ENCODE peak calls at places on chromosomes 3 and 15, in six cellular contexts. One of them, this sample, is unnamed. For H3K4me1, the result is how much of the 10 kb centered on the place peaks cover.

GRCh38 chr3:103002447-103002846 is 567.6 kb downstream of the ZPLD1 start:
- DNase-seq in left ventricle myocardium inferior: no peak
- DNase-seq in HepG2: no peak
- DNase-seq in uterus: no peak
- DNase-seq in lung: no peak
- DNase-seq in breast epithelium: no peak
- DNase-seq in this sample: peak

GRCh38 chr15:68278345-68279217 is 1.0 kb downstream of the FEM1B start:
- DNase-seq in left ventricle myocardium inferior: no peak
- DNase-seq in lung: no peak
- DNase-seq in HepG2: peak
- DNase-seq in breast epithelium: no peak
- DNase-seq in uterus: no peak
- DNase-seq in this sample: peak

GRCh38 chr15:51758645-51759044 is 7.2 kb downstream of the TMOD2 start:
- DNase-seq in left ventricle myocardium inferior: peak
- DNase-seq in uterus: peak
- DNase-seq in lung: no peak
- DNase-seq in HepG2: no peak
- DNase-seq in breast epithelium: no peak
- DNase-seq in this sample: peak

GRCh38 chr15:100252359-100252758 is 89.4 kb downstream of the ADAMTS17 start:
- DNase-seq in left ventricle myocardium inferior: no peak
- DNase-seq in HepG2: no peak
- DNase-seq in breast epithelium: no peak
- DNase-seq in uterus: no peak
- DNase-seq in lung: no peak
- DNase-seq in this sample: no peak

GRCh38 chr15:38471974-38472373 is 18.0 kb downstream of the FAM98B start:
- DNase-seq in HepG2: no peak
- DNase-seq in breast epithelium: no peak
- DNase-seq in left ventricle myocardium inferior: no peak
- DNase-seq in lung: no peak
- DNase-seq in uterus: no peak
- DNase-seq in this sample: no peak

GRCh38 chr3:132623646-132624045 is 26.6 kb downstream of the ACKR4 start:
- DNase-seq in left ventricle myocardium inferior: no peak
- DNase-seq in lung: no peak
- DNase-seq in breast epithelium: no peak
- DNase-seq in uterus: no peak
- DNase-seq in HepG2: no peak
- DNase-seq in this sample: no peak

GRCh38 chr3:72347819-72348319 is 500.4 kb downstream of the SHQ1 start:
- DNase-seq in HepG2: no peak
- DNase-seq in uterus: peak
- DNase-seq in breast epithelium: peak
- DNase-seq in left ventricle myocardium inferior: peak
- DNase-seq in lung: peak
- DNase-seq in this sample: peak

GRCh38 chr3:180138871-180139270 is 102.1 kb upstream of the PEX5L start:
- DNase-seq in left ventricle myocardium inferior: no peak
- DNase-seq in breast epithelium: no peak
- DNase-seq in lung: no peak
- DNase-seq in uterus: no peak
- DNase-seq in HepG2: no peak
- DNase-seq in this sample: no peak

GRCh38 chr15:60476713-60477112 is 2.2 kb downstream of the ICE2 start:
- DNase-seq in left ventricle myocardium inferior: no peak
- DNase-seq in uterus: no peak
- DNase-seq in lung: no peak
- DNase-seq in HepG2: peak
- DNase-seq in breast epithelium: no peak
- DNase-seq in this sample: peak

GRCh38 chr15:25568751-25569150 is 129.9 kb upstream of the UBE3A start:
- DNase-seq in left ventricle myocardium inferior: peak
- DNase-seq in breast epithelium: no peak
- DNase-seq in uterus: peak
- DNase-seq in lung: no peak
- DNase-seq in HepG2: no peak
- DNase-seq in this sample: peak

GRCh38 chr3:57043518-57043917 is 16.9 kb upstream of the SPATA12 start:
- DNase-seq in lung: no peak
- DNase-seq in uterus: no peak
- DNase-seq in left ventricle myocardium inferior: no peak
- DNase-seq in HepG2: no peak
- DNase-seq in breast epithelium: no peak
- DNase-seq in this sample: no peak

GRCh38 chr3:60752800-60753199 is 498.5 kb downstream of the FHIT start:
- DNase-seq in uterus: no peak
- DNase-seq in left ventricle myocardium inferior: no peak
- DNase-seq in lung: no peak
- DNase-seq in breast epithelium: no peak
- DNase-seq in HepG2: no peak
- DNase-seq in this sample: peak

GRCh38 chr3:73772599-73772998 is 147.9 kb upstream of the PDZRN3 start:
- DNase-seq in left ventricle myocardium inferior: no peak
- DNase-seq in HepG2: no peak
- DNase-seq in uterus: no peak
- DNase-seq in lung: no peak
- DNase-seq in breast epithelium: no peak
- DNase-seq in this sample: no peak

GRCh38 chr15:67300266-67300914 is 45.8 kb downstream of the IQCH start:
- DNase-seq in uterus: no peak
- DNase-seq in breast epithelium: no peak
- DNase-seq in lung: no peak
- DNase-seq in left ventricle myocardium inferior: no peak
- DNase-seq in HepG2: no peak
- DNase-seq in this sample: no peak

GRCh38 chr3:70800941-70801340 is 488.5 kb upstream of the MDFIC2 start:
- DNase-seq in lung: no peak
- DNase-seq in uterus: no peak
- DNase-seq in HepG2: no peak
- DNase-seq in left ventricle myocardium inferior: no peak
- DNase-seq in breast epithelium: no peak
- DNase-seq in this sample: no peak

GRCh38 chr15:74340139-74340538 is 27.3 kb downstream of the CYP11A1 start:
- DNase-seq in left ventricle myocardium inferior: no peak
- DNase-seq in lung: no peak
- DNase-seq in breast epithelium: no peak
- DNase-seq in HepG2: no peak
- DNase-seq in uterus: no peak
- DNase-seq in this sample: no peak

GRCh38 chr3:58532794-58533220 is 4.2 kb downstream of the ACOX2 start:
- DNase-seq in uterus: peak
- DNase-seq in lung: peak
- DNase-seq in HepG2: peak
- DNase-seq in breast epithelium: peak
- DNase-seq in left ventricle myocardium inferior: peak
- DNase-seq in this sample: peak

GRCh38 chr3:66195347-66195783 is 25.4 kb upstream of the SLC25A26 start:
- DNase-seq in lung: peak
- DNase-seq in HepG2: no peak
- DNase-seq in uterus: peak
- DNase-seq in left ventricle myocardium inferior: peak
- DNase-seq in breast epithelium: no peak
- DNase-seq in this sample: peak

GRCh38 chr3:57006048-57006709 is 54.3 kb upstream of the SPATA12 start:
- DNase-seq in uterus: no peak
- DNase-seq in breast epithelium: no peak
- DNase-seq in left ventricle myocardium inferior: no peak
- DNase-seq in HepG2: no peak
- DNase-seq in lung: no peak
- DNase-seq in this sample: no peak

GRCh38 chr3:153927107-153927506 is 194.1 kb upstream of the ARHGEF26 start:
- DNase-seq in HepG2: no peak
- DNase-seq in left ventricle myocardium inferior: no peak
- DNase-seq in uterus: no peak
- DNase-seq in lung: no peak
- DNase-seq in breast epithelium: no peak
- DNase-seq in this sample: peak

GRCh38 chr3:147903037-147903436 is 493.9 kb downstream of the ZIC1 start:
- DNase-seq in left ventricle myocardium inferior: no peak
- DNase-seq in HepG2: no peak
- DNase-seq in breast epithelium: no peak
- DNase-seq in uterus: no peak
- DNase-seq in lung: no peak
- DNase-seq in this sample: no peak

GRCh38 chr3:57557088-57557537 is 1.0 kb downstream of the PDE12 start:
- DNase-seq in uterus: no peak
- DNase-seq in breast epithelium: no peak
- DNase-seq in HepG2: peak
- DNase-seq in lung: peak
- DNase-seq in left ventricle myocardium inferior: no peak
- DNase-seq in this sample: peak

GRCh38 chr3:156643729-156644389 is 30.5 kb upstream of the TIPARP start:
- DNase-seq in HepG2: no peak
- DNase-seq in lung: no peak
- DNase-seq in uterus: no peak
- DNase-seq in left ventricle myocardium inferior: no peak
- DNase-seq in breast epithelium: no peak
- DNase-seq in this sample: peak

GRCh38 chr15:72800819-72801481 is 17.4 kb upstream of the ADPGK start:
- DNase-seq in breast epithelium: no peak
- DNase-seq in uterus: no peak
- DNase-seq in lung: no peak
- DNase-seq in HepG2: no peak
- DNase-seq in left ventricle myocardium inferior: no peak
- DNase-seq in this sample: no peak

GRCh38 chr15:74950078-74951000 is 6.2 kb downstream of the RPP25 start:
- DNase-seq in HepG2: peak
- DNase-seq in breast epithelium: peak
- DNase-seq in lung: peak
- DNase-seq in uterus: peak
- DNase-seq in left ventricle myocardium inferior: peak
- DNase-seq in this sample: peak

GRCh38 chr15:58148633-58149032 is 10.5 kb downstream of the AQP9 start:
- DNase-seq in HepG2: no peak
- DNase-seq in left ventricle myocardium inferior: no peak
- DNase-seq in lung: no peak
- DNase-seq in uterus: no peak
- DNase-seq in breast epithelium: no peak
- DNase-seq in this sample: no peak

GRCh38 chr3:165336786-165337185 is 140.6 kb upstream of the SLITRK3 start:
- DNase-seq in lung: no peak
- DNase-seq in left ventricle myocardium inferior: no peak
- DNase-seq in HepG2: no peak
- DNase-seq in uterus: no peak
- DNase-seq in breast epithelium: no peak
- DNase-seq in this sample: peak

DNA sequence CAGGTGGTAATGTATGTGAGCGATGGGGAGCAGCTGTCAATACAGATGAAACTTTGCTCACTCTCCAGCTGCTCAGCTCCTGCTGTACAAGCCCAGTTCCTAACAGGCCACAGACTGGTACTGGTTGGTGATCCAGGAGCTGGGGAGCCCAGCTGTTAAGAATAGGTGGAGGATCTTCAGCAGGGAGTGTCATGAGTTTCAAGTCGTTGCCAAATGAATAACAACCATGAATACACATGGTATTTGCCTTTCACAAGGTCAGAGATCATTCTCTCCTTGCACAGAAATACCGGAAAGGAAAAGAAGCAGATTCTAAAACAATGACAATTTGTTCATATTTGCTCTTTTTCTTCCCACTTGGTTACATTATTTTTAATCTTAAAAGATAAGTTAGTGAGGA is 5.1 kb downstream of the PLSCR1 start:
- DNase-seq in HepG2: peak
- DNase-seq in uterus: no peak
- DNase-seq in lung: no peak
- DNase-seq in left ventricle myocardium inferior: no peak
- DNase-seq in breast epithelium: no peak
- DNase-seq in this sample: no peak
- H3K4me1 ChIP-seq in HepG2: half or more
- H3K4me1 ChIP-seq in uterus: under half
- H3K4me1 ChIP-seq in lung: under half
- H3K4me1 ChIP-seq in left ventricle myocardium inferior: half or more
- H3K4me1 ChIP-seq in breast epithelium: under half
- H3K4me1 ChIP-seq in this sample: under half

DNA sequence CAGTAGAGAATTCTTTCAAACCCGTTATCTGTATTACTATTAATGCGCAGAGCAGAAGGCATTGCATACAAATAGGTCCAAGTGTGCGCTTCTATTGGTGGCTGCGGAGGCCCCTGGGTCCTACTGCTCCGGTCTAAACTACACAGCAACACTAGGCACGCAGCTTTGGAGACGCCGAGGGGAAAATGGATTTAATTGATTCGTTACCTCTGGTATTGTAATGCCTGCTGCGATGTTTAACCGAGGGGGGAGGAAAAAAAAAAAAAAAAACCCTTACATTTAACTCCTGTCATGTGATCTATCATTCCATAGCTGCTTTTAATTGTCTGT is at the start of gene ROBO1:
- DNase-seq in breast epithelium: no peak
- DNase-seq in uterus: no peak
- DNase-seq in HepG2: no peak
- DNase-seq in left ventricle myocardium inferior: no peak
- DNase-seq in lung: no peak
- DNase-seq in this sample: peak
- H3K4me3 ChIP-seq in breast epithelium: no peak
- H3K4me3 ChIP-seq in uterus: peak
- H3K4me3 ChIP-seq in HepG2: no peak
- H3K4me3 ChIP-seq in left ventricle myocardium inferior: peak
- H3K4me3 ChIP-seq in lung: no peak
- H3K4me3 ChIP-seq in this sample: peak

GRCh38 chr3:150296123-150296750 is 111.9 kb upstream of the TSC22D2 start:
- DNase-seq in breast epithelium: no peak
- DNase-seq in HepG2: no peak
- DNase-seq in lung: no peak
- DNase-seq in uterus: no peak
- DNase-seq in left ventricle myocardium inferior: no peak
- DNase-seq in this sample: no peak
- H3K4me1 ChIP-seq in breast epithelium: under half
- H3K4me1 ChIP-seq in HepG2: under half
- H3K4me1 ChIP-seq in lung: under half
- H3K4me1 ChIP-seq in uterus: under half
- H3K4me1 ChIP-seq in left ventricle myocardium inferior: under half
- H3K4me1 ChIP-seq in this sample: under half

GRCh38 chr15:63155486-63155885 is 1.8 kb downstream of the RPS27L start:
- DNase-seq in HepG2: peak
- DNase-seq in breast epithelium: no peak
- DNase-seq in lung: no peak
- DNase-seq in left ventricle myocardium inferior: no peak
- DNase-seq in uterus: no peak
- DNase-seq in this sample: no peak

GRCh38 chr15:63157891-63158431 is 684 bp upstream of the RPS27L start:
- DNase-seq in HepG2: peak
- DNase-seq in breast epithelium: peak
- DNase-seq in left ventricle myocardium inferior: peak
- DNase-seq in uterus: peak
- DNase-seq in lung: peak
- DNase-seq in this sample: peak

GRCh38 chr15:63156708-63157065 is 590 bp downstream of the RPS27L start:
- DNase-seq in breast epithelium: no peak
- DNase-seq in lung: no peak
- DNase-seq in HepG2: peak
- DNase-seq in left ventricle myocardium inferior: peak
- DNase-seq in uterus: peak
- DNase-seq in this sample: peak

GRCh38 chr15:63157066-63157890 is at the start of gene RPS27L:
- DNase-seq in uterus: peak
- DNase-seq in HepG2: peak
- DNase-seq in left ventricle myocardium inferior: peak
- DNase-seq in lung: peak
- DNase-seq in breast epithelium: peak
- DNase-seq in this sample: peak

GRCh38 chr15:63156086-63156707 is 1.1 kb downstream of the RPS27L start:
- DNase-seq in HepG2: no peak
- DNase-seq in breast epithelium: no peak
- DNase-seq in lung: no peak
- DNase-seq in uterus: no peak
- DNase-seq in left ventricle myocardium inferior: no peak
- DNase-seq in this sample: no peak
- H3K4me3 ChIP-seq in HepG2: peak
- H3K4me3 ChIP-seq in breast epithelium: peak
- H3K4me3 ChIP-seq in lung: peak
- H3K4me3 ChIP-seq in uterus: peak
- H3K4me3 ChIP-seq in left ventricle myocardium inferior: peak
- H3K4me3 ChIP-seq in this sample: peak